ENCODE peak calls at places on chromosomes 7 and 10, in eight cellular contexts. F, A, J, C, Y, G, I and S are unnamed samples.

GRCh38 chr7:131015131-131015954 is 281.3 kb upstream of the KLF14 start:
- DNase-seq in F (no peak), A (no peak), J (no peak), C (no peak), Y (peak), G (peak), I (no peak), S (no peak)

GRCh38 chr7:75966209-75966961 is 28.0 kb downstream of the TMEM120A start:
- DNase-seq in F (no peak), A (no peak), J (no peak), C (no peak), Y (no peak), G (no peak), I (peak), S (no peak)

GRCh38 chr7:47294569-47295222 is 287.2 kb downstream of the TNS3 start:
- DNase-seq in F (no peak), A (no peak), J (no peak), C (no peak), Y (no peak), G (no peak), I (no peak), S (no peak)

GRCh38 chr7:135678612-135679575 is 16.6 kb downstream of the STMP1 start:
- DNase-seq in F (peak), A (no peak), J (no peak), C (peak), Y (no peak), G (peak), I (no peak), S (no peak)

GRCh38 chr7:92133737-92134270 is 473 bp downstream of the CYP51A1 start:
- DNase-seq in F (no peak), A (peak), J (peak), C (no peak), Y (peak), G (peak), I (no peak), S (peak)

GRCh38 chr7:104900525-104900924 is 113.5 kb upstream of the KMT2E start:
- DNase-seq in F (no peak), A (no peak), J (no peak), C (no peak), Y (no peak), G (no peak), I (no peak), S (no peak)

GRCh38 chr7:150830957-150831356 is 21.4 kb upstream of the AOC1 start:
- DNase-seq in F (no peak), A (peak), J (no peak), C (no peak), Y (no peak), G (no peak), I (no peak), S (peak)

GRCh38 chr10:108051218-108051617 is 886.7 kb upstream of the SORCS1 start:
- DNase-seq in F (peak), A (no peak), J (no peak), C (no peak), Y (no peak), G (no peak), I (no peak), S (no peak)

GRCh38 chr7:113698556-113699220 is 220.1 kb downstream of the PPP1R3A start:
- DNase-seq in F (peak), A (no peak), J (peak), C (no peak), Y (peak), G (peak), I (peak), S (no peak)

GRCh38 chr10:11146402-11147171 is 128.9 kb downstream of the CELF2 start:
- DNase-seq in F (no peak), A (no peak), J (no peak), C (peak), Y (peak), G (no peak), I (no peak), S (no peak)

GRCh38 chr7:75951506-75951905 is 36.6 kb downstream of the POR start:
- DNase-seq in F (peak), A (no peak), J (peak), C (peak), Y (peak), G (peak), I (peak), S (no peak)

GRCh38 chr7:21941570-21942224 is 4.0 kb downstream of the CDCA7L start:
- DNase-seq in F (peak), A (no peak), J (no peak), C (no peak), Y (no peak), G (peak), I (no peak), S (no peak)

GRCh38 chr10:71246591-71247143 is 34.3 kb downstream of the UNC5B start:
- DNase-seq in F (peak), A (peak), J (no peak), C (no peak), Y (no peak), G (peak), I (no peak), S (no peak)

GRCh38 chr10:7433861-7434260 is 23.0 kb upstream of the SFMBT2 start:
- DNase-seq in F (no peak), A (no peak), J (no peak), C (no peak), Y (no peak), G (no peak), I (no peak), S (no peak)

GRCh38 chr10:71832967-71833366 is 18.1 kb downstream of the PSAP start:
- DNase-seq in F (no peak), A (no peak), J (no peak), C (no peak), Y (no peak), G (no peak), I (no peak), S (no peak)

GRCh38 chr10:127195571-127196226 is 692 bp downstream of the INSYN2A start:
- DNase-seq in F (peak), A (no peak), J (no peak), C (no peak), Y (no peak), G (peak), I (no peak), S (peak)

GRCh38 chr7:136405931-136406777 is 429.0 kb upstream of the MTPN start:
- DNase-seq in F (peak), A (peak), J (peak), C (peak), Y (peak), G (peak), I (peak), S (no peak)

GRCh38 chr10:73871295-73871914 is 3.0 kb downstream of the CAMK2G start:
- DNase-seq in F (no peak), A (no peak), J (no peak), C (no peak), Y (no peak), G (no peak), I (no peak), S (no peak)

GRCh38 chr7:37526623-37527022 is 78.0 kb upstream of the ELMO1 start:
- DNase-seq in F (no peak), A (no peak), J (no peak), C (no peak), Y (no peak), G (no peak), I (no peak), S (no peak)

GRCh38 chr7:100044719-100045118 is 4.9 kb upstream of the ZSCAN21 start:
- DNase-seq in F (peak), A (peak), J (no peak), C (peak), Y (no peak), G (peak), I (no peak), S (no peak)

GRCh38 chr7:144723311-144723710 is 112.5 kb downstream of the TPK1 start:
- DNase-seq in F (no peak), A (no peak), J (no peak), C (no peak), Y (no peak), G (no peak), I (no peak), S (no peak)

GRCh38 chr10:33129987-33130386 is 172.0 kb upstream of the ITGB1 start:
- DNase-seq in F (no peak), A (no peak), J (peak), C (no peak), Y (peak), G (peak), I (peak), S (no peak)

GRCh38 chr7:103704701-103705100 is 258.7 kb upstream of the SLC26A5 start:
- DNase-seq in F (no peak), A (no peak), J (no peak), C (no peak), Y (no peak), G (no peak), I (no peak), S (no peak)

GRCh38 chr7:101814996-101815825 is 2.2 kb upstream of the CUX1 start:
- DNase-seq in F (peak), A (peak), J (no peak), C (no peak), Y (no peak), G (no peak), I (no peak), S (no peak)
- TF ChIP-seq CTCF in F (peak), A (no peak), J (no peak), C (peak), Y (peak), G (no peak), I (peak), S (peak)

GRCh38 chr10:43076311-43076875 is 476 bp upstream of the RET start:
- DNase-seq in F (peak), A (no peak), J (no peak), C (no peak), Y (no peak), G (peak), I (no peak), S (no peak)

GRCh38 chr10:43074827-43075611 is 1.9 kb upstream of the RET start:
- DNase-seq in F (no peak), A (no peak), J (no peak), C (no peak), Y (no peak), G (no peak), I (no peak), S (no peak)

GRCh38 chr10:43074409-43074808 is 2.5 kb upstream of the RET start:
- DNase-seq in F (no peak), A (no peak), J (no peak), C (no peak), Y (no peak), G (no peak), I (no peak), S (no peak)

GRCh38 chr10:43076876-43077420 is at the start of gene RET:
- DNase-seq in F (peak), A (peak), J (no peak), C (no peak), Y (no peak), G (peak), I (no peak), S (no peak)

GRCh38 chr10:43075612-43076003 is 1.3 kb upstream of the RET start:
- DNase-seq in F (peak), A (no peak), J (no peak), C (no peak), Y (no peak), G (peak), I (no peak), S (no peak)
- TF ChIP-seq CTCF in F (no peak), A (no peak), J (no peak), C (peak), Y (peak), G (peak), I (no peak), S (peak)

GRCh38 chr7:96501318-96501717 is 179.4 kb upstream of the SLC25A13 start:
- DNase-seq in F (no peak), A (no peak), J (no peak), C (no peak), Y (no peak), G (no peak), I (no peak), S (no peak)

GRCh38 chr7:96503597-96503996 is 181.7 kb upstream of the SLC25A13 start:
- DNase-seq in F (no peak), A (no peak), J (no peak), C (no peak), Y (no peak), G (no peak), I (no peak), S (no peak)

GRCh38 chr7:96497567-96497966 is 175.7 kb upstream of the SLC25A13 start:
- DNase-seq in F (no peak), A (no peak), J (no peak), C (no peak), Y (no peak), G (no peak), I (no peak), S (no peak)

GRCh38 chr7:96495751-96496216 is 173.9 kb upstream of the SLC25A13 start:
- DNase-seq in F (no peak), A (no peak), J (no peak), C (no peak), Y (no peak), G (peak), I (no peak), S (no peak)

GRCh38 chr7:96499532-96499931 is 177.6 kb upstream of the SLC25A13 start:
- DNase-seq in F (no peak), A (no peak), J (no peak), C (no peak), Y (no peak), G (no peak), I (no peak), S (no peak)
- TF ChIP-seq CTCF in F (no peak), A (no peak), J (no peak), C (no peak), Y (no peak), G (no peak), I (no peak), S (no peak)

GRCh38 chr7:128060018-128060417 is 28.8 kb upstream of the LRRC4 start:
- DNase-seq in F (no peak), A (no peak), J (no peak), C (no peak), Y (no peak), G (no peak), I (no peak), S (no peak)
- TF ChIP-seq CTCF in F (no peak), A (no peak), J (no peak), C (no peak), Y (no peak), G (no peak), I (no peak), S (no peak)